ENCODE peak calls at places on chromosomes 4 and X, in five cellular contexts. H is stomach, F is tibial nerve, Q is A549, X is GM12878. W is an unnamed sample.

GRCh38 chr4:176548571-176548970 is 228.8 kb downstream of the SPCS3 start:
- DNase-seq in H (no peak), F (no peak), Q (peak), X (no peak), W (no peak)

GRCh38 chrX:53282313-53282712 is 929 bp upstream of the IQSEC2 start:
- DNase-seq in H (no peak), F (no peak), Q (no peak), X (no peak), W (no peak)

GRCh38 chr4:183434264-183435045 is 10.0 kb upstream of the CDKN2AIP start:
- DNase-seq in H (no peak), F (no peak), Q (no peak), X (no peak), W (no peak)

GRCh38 chr4:87978656-87979055 is 3.1 kb downstream of the SPP1 start:
- DNase-seq in H (no peak), F (no peak), Q (peak), X (no peak), W (no peak)

GRCh38 chr4:117783716-117784115 is 250.6 kb upstream of the NDST3 start:
- DNase-seq in H (no peak), F (no peak), Q (no peak), X (no peak), W (no peak)

GRCh38 chr4:7971881-7972500 is 32.3 kb upstream of the AFAP1 start:
- DNase-seq in H (no peak), F (no peak), Q (no peak), X (no peak), W (no peak)

GRCh38 chrX:70030242-70030823 is 19.4 kb downstream of the AWAT2 start:
- DNase-seq in H (peak), F (no peak), Q (peak), X (no peak), W (no peak)

GRCh38 chrX:25034889-25035288 is 19.1 kb upstream of the ARX start:
- DNase-seq in H (no peak), F (no peak), Q (no peak), X (no peak), W (no peak)

GRCh38 chr4:37383579-37384229 is 139.2 kb downstream of the NWD2 start:
- DNase-seq in H (no peak), F (peak), Q (peak), X (no peak), W (no peak)

GRCh38 chrX:2967998-2968909 is 38.1 kb upstream of the ARSH start:
- DNase-seq in H (no peak), F (no peak), Q (no peak), X (no peak), W (no peak)

GRCh38 chrX:34624416-34624815 is 32.7 kb downstream of the TMEM47 start:
- DNase-seq in H (no peak), F (no peak), Q (no peak), X (no peak), W (no peak)

GRCh38 chr4:170978990-170979389 is 834.2 kb upstream of the GALNTL6 start:
- DNase-seq in H (no peak), F (no peak), Q (no peak), X (no peak), W (no peak)

GRCh38 chrX:645024-645376 is 14.4 kb downstream of the SHOX start:
- DNase-seq in H (no peak), F (no peak), Q (no peak), X (no peak), W (no peak)

GRCh38 chr4:114017120-114017917 is 37.9 kb upstream of the ARSJ start:
- DNase-seq in H (no peak), F (no peak), Q (no peak), X (no peak), W (no peak)

GRCh38 chr4:144351306-144351705 is 210.8 kb upstream of the GYPA start:
- DNase-seq in H (no peak), F (no peak), Q (no peak), X (no peak), W (no peak)

GRCh38 chrX:40165206-40165605 is 67.4 kb upstream of the BCOR start:
- DNase-seq in H (no peak), F (no peak), Q (no peak), X (no peak), W (no peak)

GRCh38 chr4:78613522-78614311 is 62.1 kb downstream of the ANXA3 start:
- DNase-seq in H (no peak), F (no peak), Q (no peak), X (peak), W (no peak)

GRCh38 chr4:148790246-148790645 is 348.0 kb upstream of the NR3C2 start:
- DNase-seq in H (no peak), F (no peak), Q (no peak), X (no peak), W (no peak)

GRCh38 chr4:186724861-186725419 is 1.3 kb upstream of the FAT1 start:
- DNase-seq in H (no peak), F (peak), Q (peak), X (no peak), W (no peak)

GRCh38 chr4:23788460-23788859 is 101.4 kb downstream of the PPARGC1A start:
- DNase-seq in H (peak), F (no peak), Q (no peak), X (no peak), W (no peak)

GRCh38 chr4:8260656-8261111 is 8.9 kb upstream of the HTRA3 start:
- DNase-seq in H (no peak), F (no peak), Q (peak), X (no peak), W (no peak)

GRCh38 chrX:152907084-152907651 is 9.3 kb downstream of the ZNF185 start:
- DNase-seq in H (no peak), F (no peak), Q (no peak), X (no peak), W (no peak)

GRCh38 chrX:150692837-150693781 is at the start of gene MTMR1:
- DNase-seq in H (peak), F (no peak), Q (no peak), X (no peak), W (peak)

GRCh38 chrX:124211312-124211942 is 121.0 kb upstream of the TEX13D start:
- DNase-seq in H (no peak), F (no peak), Q (peak), X (no peak), W (no peak)

GRCh38 chrX:120316587-120317283 is 5.5 kb upstream of the TMEM255A start:
- DNase-seq in H (no peak), F (no peak), Q (no peak), X (no peak), W (no peak)

GRCh38 chrX:74458738-74459137 is 37.4 kb downstream of the SLC16A2 start:
- DNase-seq in H (no peak), F (no peak), Q (peak), X (no peak), W (no peak)

GRCh38 chr4:16079046-16079445 is 4.8 kb downstream of the PROM1 start:
- DNase-seq in H (no peak), F (no peak), Q (no peak), X (peak), W (no peak)

GRCh38 chrX:42694260-42694815 is 83.6 kb downstream of the PPP1R2C start:
- DNase-seq in H (no peak), F (no peak), Q (peak), X (no peak), W (no peak)

GRCh38 chrX:42697544-42697943 is 80.4 kb downstream of the PPP1R2C start:
- DNase-seq in H (no peak), F (no peak), Q (no peak), X (no peak), W (no peak)

GRCh38 chrX:42696551-42697129 is 81.3 kb downstream of the PPP1R2C start:
- DNase-seq in H (no peak), F (no peak), Q (no peak), X (no peak), W (no peak)

GRCh38 chrX:42691196-42691595 is 86.8 kb downstream of the PPP1R2C start:
- DNase-seq in H (no peak), F (no peak), Q (no peak), X (no peak), W (no peak)

DNA sequence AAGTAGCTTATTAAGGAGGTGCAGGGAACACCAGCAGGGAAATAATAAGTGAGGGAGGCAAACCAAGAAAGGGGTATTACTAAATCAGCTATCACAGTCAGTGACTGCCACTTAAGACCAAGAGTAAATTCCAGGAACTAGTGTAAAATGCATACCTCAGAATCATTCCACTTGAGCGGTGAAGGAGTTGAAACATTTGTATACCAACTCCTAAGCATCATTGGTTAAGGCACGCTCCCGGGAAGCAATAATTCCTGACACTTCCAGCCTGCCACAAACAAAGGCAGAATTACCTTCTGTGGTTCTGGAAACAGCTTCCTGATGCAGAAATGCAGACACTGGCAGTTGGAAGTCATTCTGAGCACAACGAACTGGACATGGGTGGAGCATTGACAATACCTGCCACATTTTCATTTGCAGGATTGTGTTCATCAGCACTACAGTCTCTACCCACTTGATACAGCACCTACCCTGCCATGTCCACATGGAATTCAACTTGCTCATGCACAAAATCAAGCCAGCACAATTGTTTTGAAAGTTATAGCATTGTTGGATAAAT is 82.1 kb downstream of the PPP1R2C start:
- DNase-seq in H (no peak), F (no peak), Q (no peak), X (no peak), W (no peak)
- TF ChIP-seq EP300 in H (no peak), F (no peak), Q (no peak), X (no peak), W (no peak)

GRCh38 chrX:12986164-12986779 is 11.4 kb downstream of the TMSB4X start:
- DNase-seq in H (no peak), F (no peak), Q (no peak), X (no peak), W (no peak)
- TF ChIP-seq POLR2A in H (no peak), F (no peak), Q (no peak), X (no peak), W (no peak)

DNA sequence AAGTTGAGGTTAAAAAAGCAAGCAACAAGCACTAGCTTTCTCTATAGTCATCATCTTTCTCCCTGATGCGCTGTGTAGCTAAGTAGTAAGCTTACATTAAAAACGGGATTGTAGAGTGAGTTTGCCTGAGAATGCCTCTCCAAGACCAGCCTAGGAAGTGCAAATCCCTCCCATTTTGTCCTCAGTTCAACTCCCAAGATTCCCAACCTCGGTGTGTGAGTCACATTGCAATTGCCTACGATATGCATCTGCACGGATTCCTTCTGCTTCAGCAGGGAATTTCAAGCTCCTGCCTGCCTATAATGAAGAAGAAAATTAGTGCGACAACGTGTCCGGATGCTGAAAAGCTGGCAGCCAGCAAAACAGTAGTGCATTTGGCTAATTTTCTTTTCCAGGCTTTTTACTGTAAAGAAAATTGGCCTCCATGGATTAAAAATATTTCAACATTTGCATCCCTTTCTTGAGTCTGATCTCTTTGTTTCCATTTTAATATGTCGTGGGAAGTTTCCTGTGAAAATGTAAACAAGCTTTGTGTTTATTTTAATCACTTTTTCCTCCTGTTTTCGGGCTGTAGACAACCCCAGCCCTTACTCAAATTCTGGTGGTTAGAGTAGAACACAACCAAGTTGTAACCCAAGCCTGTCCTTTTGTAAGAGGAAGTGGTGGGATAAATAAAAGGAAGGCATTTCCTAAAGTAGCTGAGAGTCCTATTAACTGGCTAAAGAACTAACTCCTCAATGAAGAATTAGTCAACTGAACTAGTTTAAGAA is 58.4 kb upstream of the TET2 start:
- DNase-seq in H (no peak), F (peak), Q (peak), X (no peak), W (no peak)
- TF ChIP-seq EP300 in H (no peak), F (no peak), Q (no peak), X (no peak), W (no peak)

DNA sequence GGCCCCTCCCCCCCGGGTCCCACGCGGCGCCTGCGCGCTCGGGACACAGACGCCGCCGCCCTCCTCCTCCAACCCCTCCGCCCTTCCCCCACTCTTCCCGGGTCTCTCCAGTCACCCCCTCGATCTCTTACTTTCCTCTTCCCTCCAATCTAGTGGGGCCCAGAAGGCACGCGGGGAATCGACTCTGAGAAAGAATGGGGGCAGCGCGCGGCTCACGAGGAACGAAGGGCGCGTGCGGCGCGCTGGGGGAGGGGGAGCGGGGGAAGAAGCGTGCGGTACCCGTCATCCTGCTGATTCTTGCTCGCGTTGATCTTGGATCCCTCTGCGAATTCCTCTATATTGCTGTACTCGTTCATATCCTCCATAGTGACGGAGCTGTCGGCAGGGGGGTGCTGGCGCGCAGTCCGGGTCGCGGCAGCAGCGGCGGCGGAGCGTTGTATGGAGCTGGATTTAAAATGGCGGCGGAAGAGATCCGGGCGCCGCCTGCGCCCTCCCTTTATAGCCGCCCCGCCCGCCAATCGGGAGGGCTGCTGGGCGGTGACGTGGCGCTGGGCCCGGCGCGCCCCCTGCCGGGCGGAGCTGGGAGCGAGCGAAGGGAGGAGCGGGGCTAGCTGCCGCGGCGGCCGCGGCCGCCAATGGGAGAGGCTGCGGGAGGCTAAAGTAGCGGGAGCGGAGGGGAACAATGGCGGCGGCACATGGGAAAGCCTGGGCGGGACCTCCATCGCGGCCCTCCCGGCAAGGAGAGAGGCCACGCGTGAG is 1.1 kb downstream of the HNRNPDL start:
- DNase-seq in H (peak), F (peak), Q (peak), X (peak), W (peak)
- TF ChIP-seq POLR2A in H (no peak), F (peak), Q (peak), X (peak), W (peak)